ENCODE peak calls at places on chromosomes 1 and 21, in five cellular contexts. One of them, this sample, is unnamed.

GRCh38 chr1:36352141-36352909 is 28.9 kb upstream of the EVA1B start:
- DNase-seq in neuronal stem cell: no peak
- DNase-seq in H9: no peak
- DNase-seq in H1: no peak
- DNase-seq in trophoblast cell: peak
- DNase-seq in this sample: peak

GRCh38 chr21:41369915-41370839 is 8.3 kb downstream of the MX2 start:
- DNase-seq in neuronal stem cell: no peak
- DNase-seq in H9: no peak
- DNase-seq in H1: no peak
- DNase-seq in trophoblast cell: peak
- DNase-seq in this sample: peak

GRCh38 chr1:95409901-95410300 is 175.9 kb downstream of the RWDD3 start:
- DNase-seq in neuronal stem cell: no peak
- DNase-seq in H9: no peak
- DNase-seq in H1: no peak
- DNase-seq in trophoblast cell: no peak
- DNase-seq in this sample: no peak

GRCh38 chr1:30319765-30320580 is 403.4 kb downstream of the MATN1 start:
- DNase-seq in neuronal stem cell: no peak
- DNase-seq in H9: no peak
- DNase-seq in H1: no peak
- DNase-seq in trophoblast cell: no peak
- DNase-seq in this sample: no peak

GRCh38 chr1:43976045-43976444 is 1.3 kb downstream of the ATP6V0B start:
- DNase-seq in neuronal stem cell: no peak
- DNase-seq in H9: no peak
- DNase-seq in H1: no peak
- DNase-seq in trophoblast cell: no peak
- DNase-seq in this sample: no peak

GRCh38 chr1:155457237-155457636 is 105.4 kb downstream of the ASH1L start:
- DNase-seq in neuronal stem cell: no peak
- DNase-seq in H9: no peak
- DNase-seq in H1: no peak
- DNase-seq in trophoblast cell: no peak
- DNase-seq in this sample: no peak

GRCh38 chr1:2016123-2016522 is 3.0 kb upstream of the GABRD start:
- DNase-seq in neuronal stem cell: no peak
- DNase-seq in H9: no peak
- DNase-seq in H1: no peak
- DNase-seq in trophoblast cell: no peak
- DNase-seq in this sample: no peak

GRCh38 chr1:162302246-162302645 is 74.4 kb downstream of the SPATA46 start:
- DNase-seq in neuronal stem cell: no peak
- DNase-seq in H9: no peak
- DNase-seq in H1: no peak
- DNase-seq in trophoblast cell: peak
- DNase-seq in this sample: no peak

GRCh38 chr1:9481048-9481447 is 58.2 kb upstream of the SLC25A33 start:
- DNase-seq in neuronal stem cell: no peak
- DNase-seq in H9: no peak
- DNase-seq in H1: no peak
- DNase-seq in trophoblast cell: no peak
- DNase-seq in this sample: no peak

GRCh38 chr1:230548997-230549396 is 93.3 kb upstream of the COG2 start:
- DNase-seq in neuronal stem cell: no peak
- DNase-seq in H9: no peak
- DNase-seq in H1: no peak
- DNase-seq in trophoblast cell: no peak
- DNase-seq in this sample: no peak

GRCh38 chr1:154334647-154335350 is 9.5 kb downstream of the ATP8B2 start:
- DNase-seq in neuronal stem cell: no peak
- DNase-seq in H9: peak
- DNase-seq in H1: no peak
- DNase-seq in trophoblast cell: peak
- DNase-seq in this sample: peak

GRCh38 chr1:155197901-155198546 is 9.7 kb downstream of the THBS3 start:
- DNase-seq in neuronal stem cell: no peak
- DNase-seq in H9: no peak
- DNase-seq in H1: no peak
- DNase-seq in trophoblast cell: no peak
- DNase-seq in this sample: no peak

GRCh38 chr1:204443871-204444581 is 32.4 kb upstream of the PPP1R15B start:
- DNase-seq in neuronal stem cell: no peak
- DNase-seq in H9: no peak
- DNase-seq in H1: no peak
- DNase-seq in trophoblast cell: peak
- DNase-seq in this sample: no peak

GRCh38 chr1:234504969-234505773 is 26.2 kb upstream of the TARBP1 start:
- DNase-seq in neuronal stem cell: no peak
- DNase-seq in H9: no peak
- DNase-seq in H1: no peak
- DNase-seq in trophoblast cell: no peak
- DNase-seq in this sample: no peak

GRCh38 chr21:33541105-33541711 is 709 bp downstream of the GART start:
- DNase-seq in neuronal stem cell: no peak
- DNase-seq in H9: no peak
- DNase-seq in H1: no peak
- DNase-seq in trophoblast cell: peak
- DNase-seq in this sample: peak

DNA sequence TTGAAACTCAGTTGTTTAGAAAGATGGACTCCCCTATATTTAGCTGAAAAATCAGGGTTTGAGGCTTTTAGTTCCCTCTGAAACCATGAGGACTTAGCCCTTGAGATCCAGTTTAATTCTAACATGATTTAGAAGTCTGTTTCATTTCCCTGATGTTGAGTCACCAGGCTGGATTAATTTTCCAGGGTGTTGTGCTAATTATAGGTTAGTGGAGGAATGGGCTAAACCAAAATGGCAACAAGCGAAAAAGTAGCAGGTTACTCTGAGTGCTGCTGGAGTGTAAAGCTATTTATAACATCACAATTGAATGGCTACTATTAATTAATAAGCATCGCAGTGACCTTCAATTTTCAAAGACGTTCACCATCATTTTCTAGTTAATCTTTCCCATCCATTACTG is 15.5 kb upstream of the USP24 start:
- DNase-seq in neuronal stem cell: no peak
- DNase-seq in H9: no peak
- DNase-seq in H1: no peak
- DNase-seq in trophoblast cell: no peak
- DNase-seq in this sample: no peak
- H2BK12ac ChIP-seq in neuronal stem cell: no peak
- H2BK12ac ChIP-seq in H9: no peak
- H2BK12ac ChIP-seq in H1: no peak
- H2BK12ac ChIP-seq in trophoblast cell: no peak
- H2BK12ac ChIP-seq in this sample: no peak

GRCh38 chr1:184376359-184376758 is 10.5 kb upstream of the C1orf21 start:
- DNase-seq in neuronal stem cell: no peak
- DNase-seq in H9: no peak
- DNase-seq in H1: no peak
- DNase-seq in trophoblast cell: no peak
- DNase-seq in this sample: no peak
- H2BK12ac ChIP-seq in neuronal stem cell: no peak
- H2BK12ac ChIP-seq in H9: no peak
- H2BK12ac ChIP-seq in H1: no peak
- H2BK12ac ChIP-seq in trophoblast cell: no peak
- H2BK12ac ChIP-seq in this sample: no peak

DNA sequence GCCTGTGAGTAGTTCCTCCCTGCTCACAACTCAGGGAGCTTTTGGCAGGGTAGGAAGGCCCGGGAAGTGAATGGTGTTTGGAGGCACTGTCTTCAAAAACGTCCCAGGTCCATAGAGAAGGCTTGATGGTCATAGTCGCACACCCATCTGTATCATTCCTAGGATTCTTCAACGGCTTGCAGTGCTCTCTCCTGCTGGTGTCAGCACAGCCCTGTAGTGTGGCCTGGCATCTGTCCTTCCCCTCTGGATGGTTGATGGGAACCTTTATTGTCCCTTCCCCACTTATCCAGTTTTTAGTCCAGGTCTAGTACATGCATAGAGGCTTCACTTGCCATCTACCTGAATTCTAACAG is 142.8 kb upstream of the HOOK1 start:
- DNase-seq in neuronal stem cell: no peak
- DNase-seq in H9: peak
- DNase-seq in H1: no peak
- DNase-seq in trophoblast cell: peak
- DNase-seq in this sample: no peak
- H2BK12ac ChIP-seq in neuronal stem cell: no peak
- H2BK12ac ChIP-seq in H9: no peak
- H2BK12ac ChIP-seq in H1: peak
- H2BK12ac ChIP-seq in trophoblast cell: peak
- H2BK12ac ChIP-seq in this sample: peak

GRCh38 chr1:23029337-23029736 is 10.1 kb downstream of the KDM1A start:
- DNase-seq in neuronal stem cell: no peak
- DNase-seq in H9: no peak
- DNase-seq in H1: no peak
- DNase-seq in trophoblast cell: no peak
- DNase-seq in this sample: no peak

GRCh38 chr1:23023174-23023573 is 3.9 kb downstream of the KDM1A start:
- DNase-seq in neuronal stem cell: no peak
- DNase-seq in H9: no peak
- DNase-seq in H1: no peak
- DNase-seq in trophoblast cell: no peak
- DNase-seq in this sample: no peak

GRCh38 chr1:23021834-23022233 is 2.6 kb downstream of the KDM1A start:
- DNase-seq in neuronal stem cell: no peak
- DNase-seq in H9: no peak
- DNase-seq in H1: no peak
- DNase-seq in trophoblast cell: no peak
- DNase-seq in this sample: no peak

GRCh38 chr1:23026573-23026972 is 7.3 kb downstream of the KDM1A start:
- DNase-seq in neuronal stem cell: no peak
- DNase-seq in H9: no peak
- DNase-seq in H1: no peak
- DNase-seq in trophoblast cell: no peak
- DNase-seq in this sample: no peak

GRCh38 chr1:23027352-23027907 is 8.2 kb downstream of the KDM1A start:
- DNase-seq in neuronal stem cell: no peak
- DNase-seq in H9: no peak
- DNase-seq in H1: no peak
- DNase-seq in trophoblast cell: no peak
- DNase-seq in this sample: no peak
- H2BK12ac ChIP-seq in neuronal stem cell: no peak
- H2BK12ac ChIP-seq in H9: no peak
- H2BK12ac ChIP-seq in H1: no peak
- H2BK12ac ChIP-seq in trophoblast cell: no peak
- H2BK12ac ChIP-seq in this sample: no peak

GRCh38 chr21:45763074-45763473 is 119.5 kb downstream of the PCBP3 start:
- DNase-seq in neuronal stem cell: no peak
- DNase-seq in H9: no peak
- DNase-seq in H1: no peak
- DNase-seq in trophoblast cell: no peak
- DNase-seq in this sample: no peak
- H2BK12ac ChIP-seq in neuronal stem cell: no peak
- H2BK12ac ChIP-seq in H9: no peak
- H2BK12ac ChIP-seq in H1: no peak
- H2BK12ac ChIP-seq in trophoblast cell: no peak
- H2BK12ac ChIP-seq in this sample: no peak

GRCh38 chr1:20259646-20260045 is 31.0 kb upstream of the VWA5B1 start:
- DNase-seq in neuronal stem cell: no peak
- DNase-seq in H9: no peak
- DNase-seq in H1: no peak
- DNase-seq in trophoblast cell: no peak
- DNase-seq in this sample: no peak

GRCh38 chr1:20266141-20266540 is 24.5 kb upstream of the VWA5B1 start:
- DNase-seq in neuronal stem cell: no peak
- DNase-seq in H9: no peak
- DNase-seq in H1: no peak
- DNase-seq in trophoblast cell: no peak
- DNase-seq in this sample: no peak

GRCh38 chr1:20265243-20265642 is 25.4 kb upstream of the VWA5B1 start:
- DNase-seq in neuronal stem cell: no peak
- DNase-seq in H9: no peak
- DNase-seq in H1: no peak
- DNase-seq in trophoblast cell: no peak
- DNase-seq in this sample: no peak

GRCh38 chr1:20261095-20261494 is 29.6 kb upstream of the VWA5B1 start:
- DNase-seq in neuronal stem cell: no peak
- DNase-seq in H9: no peak
- DNase-seq in H1: no peak
- DNase-seq in trophoblast cell: no peak
- DNase-seq in this sample: no peak

DNA sequence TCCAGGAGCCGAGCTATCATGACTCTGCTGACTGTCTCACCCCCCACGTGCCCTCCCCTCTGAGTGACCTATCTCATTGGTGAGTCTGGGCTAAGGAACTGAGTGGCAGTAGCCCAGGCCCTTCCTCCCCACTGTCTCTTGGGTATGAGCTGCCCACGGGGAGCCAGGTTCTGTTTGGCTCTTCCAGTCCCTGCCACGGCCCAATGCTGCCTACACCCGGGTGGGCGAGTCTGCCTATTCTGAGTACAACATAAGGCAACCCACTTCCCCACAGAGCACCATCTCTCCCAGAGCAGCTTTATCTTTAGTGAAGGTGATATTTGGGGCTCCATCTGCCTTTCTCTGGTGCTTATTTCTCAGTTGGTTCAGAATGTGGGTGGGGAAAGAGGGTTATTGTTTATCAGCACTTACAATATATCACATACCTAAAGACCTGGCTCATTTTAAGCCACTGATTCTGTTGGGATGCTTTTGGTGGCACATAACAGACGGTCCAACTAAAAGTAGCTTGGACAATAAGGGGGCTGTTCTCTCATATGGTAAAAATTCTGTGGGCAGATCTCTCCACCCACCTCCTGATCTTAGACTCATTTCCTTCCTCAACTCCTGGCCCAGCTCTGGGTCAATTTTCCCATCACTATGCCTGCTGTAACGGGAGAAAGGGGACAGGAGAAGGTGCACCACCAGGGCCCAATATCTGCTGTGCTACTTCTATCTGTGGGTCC is 27.7 kb upstream of the VWA5B1 start:
- DNase-seq in neuronal stem cell: no peak
- DNase-seq in H9: no peak
- DNase-seq in H1: no peak
- DNase-seq in trophoblast cell: no peak
- DNase-seq in this sample: no peak
- H2BK12ac ChIP-seq in neuronal stem cell: no peak
- H2BK12ac ChIP-seq in H9: no peak
- H2BK12ac ChIP-seq in H1: no peak
- H2BK12ac ChIP-seq in trophoblast cell: no peak
- H2BK12ac ChIP-seq in this sample: no peak

DNA sequence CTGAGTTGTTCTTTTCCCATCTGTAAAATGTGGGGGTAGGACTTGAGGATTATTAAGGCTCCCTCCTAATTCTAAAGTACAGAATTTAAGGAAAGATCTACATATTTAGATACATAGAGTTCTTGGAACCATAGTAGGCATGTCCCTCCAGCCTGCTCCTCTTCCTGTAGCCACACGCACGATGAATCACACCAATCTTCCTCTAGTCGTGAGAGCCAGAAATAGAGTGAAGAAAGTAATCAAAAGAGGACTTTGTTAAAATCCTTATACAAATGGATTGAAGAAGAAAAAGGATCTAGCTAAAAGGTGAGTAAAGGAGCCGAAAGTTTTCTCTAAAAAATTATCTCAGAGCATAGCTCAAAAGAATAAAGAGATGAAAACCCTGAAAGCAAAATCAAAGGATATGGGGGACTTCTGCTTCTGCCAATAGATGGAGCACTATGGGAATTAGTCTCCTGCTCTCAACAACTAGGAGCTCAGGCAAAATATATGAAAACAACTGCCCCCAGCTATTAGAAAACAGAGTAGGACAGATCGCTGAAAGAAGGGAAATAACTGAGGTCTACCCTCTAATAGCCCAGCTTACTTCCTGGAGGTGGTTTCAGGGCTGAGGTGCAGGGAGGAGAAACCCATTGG is 8.5 kb downstream of the C1orf141 start:
- DNase-seq in neuronal stem cell: no peak
- DNase-seq in H9: no peak
- DNase-seq in H1: no peak
- DNase-seq in trophoblast cell: no peak
- DNase-seq in this sample: peak
- H2BK12ac ChIP-seq in neuronal stem cell: no peak
- H2BK12ac ChIP-seq in H9: no peak
- H2BK12ac ChIP-seq in H1: no peak
- H2BK12ac ChIP-seq in trophoblast cell: no peak
- H2BK12ac ChIP-seq in this sample: no peak

This sample was measured in mesenchymal stem cell.